ENCODE peak calls at places on chromosomes 6 and 20, in nine cellular contexts. F is mucosa of descending colon; S is brain microvascular endothelial cell; Z is heart left ventricle; T is endothelial cell of umbilical vein; W is OCI-LY7; K is CD8-positive, alpha-beta T cell; B is AG04450; U is AG10803. G is an unnamed sample.

GRCh38 chr20:46578745-46579144 is 28.3 kb upstream of the OCSTAMP start:
- DNase-seq in F (no peak), S (no peak), Z (no peak), T (no peak), W (no peak), K (no peak), B (no peak), U (no peak), G (no peak)

GRCh38 chr20:31695849-31696804 is 26.5 kb downstream of the BCL2L1 start:
- DNase-seq in F (no peak), S (peak; percentile 40), Z (no peak), T (peak; percentile 54), W (no peak), K (no peak), B (no peak), U (peak; percentile 89), G (no peak)

GRCh38 chr6:134368670-134369069 is 50.8 kb upstream of the SGK1 start:
- DNase-seq in F (no peak), S (no peak), Z (no peak), T (no peak), W (no peak), K (no peak), B (no peak), U (no peak), G (no peak)

GRCh38 chr20:52131048-52131643 is 60.4 kb downstream of the ZFP64 start:
- DNase-seq in F (no peak), S (no peak), Z (no peak), T (no peak), W (no peak), K (no peak), B (no peak), U (no peak), G (no peak)

GRCh38 chr20:48451401-48451800 is 376.4 kb downstream of the PREX1 start:
- DNase-seq in F (no peak), S (no peak), Z (no peak), T (no peak), W (no peak), K (no peak), B (no peak), U (no peak), G (no peak)

GRCh38 chr6:139194740-139195139 is 59.9 kb downstream of the HECA start:
- DNase-seq in F (no peak), S (no peak), Z (no peak), T (no peak), W (no peak), K (no peak), B (no peak), U (no peak), G (no peak)

GRCh38 chr6:44742201-44742600 is 354.7 kb downstream of the CDC5L start:
- DNase-seq in F (no peak), S (no peak), Z (no peak), T (no peak), W (no peak), K (no peak), B (no peak), U (no peak), G (no peak)

GRCh38 chr20:62668441-62669027 is 26.2 kb downstream of the SLCO4A1 start:
- DNase-seq in F (peak; percentile 85), S (peak; percentile 68), Z (no peak), T (peak; percentile 76), W (peak; percentile 24), K (peak; percentile 45), B (peak; percentile 54), U (peak; percentile 68), G (no peak)

GRCh38 chr6:92706976-92707375 is 712.4 kb downstream of the EPHA7 start:
- DNase-seq in F (no peak), S (no peak), Z (no peak), T (no peak), W (no peak), K (no peak), B (no peak), U (no peak), G (no peak)

GRCh38 chr6:68633654-68634502 is 1.2 kb upstream of the ADGRB3 start:
- DNase-seq in F (no peak), S (no peak), Z (no peak), T (no peak), W (no peak), K (no peak), B (no peak), U (no peak), G (no peak)

GRCh38 chr6:68635412-68635705 is 277 bp downstream of the ADGRB3 start:
- DNase-seq in F (no peak), S (no peak), Z (no peak), T (no peak), W (no peak), K (no peak), B (no peak), U (no peak), G (no peak)

GRCh38 chr6:68632620-68633195 is 2.4 kb upstream of the ADGRB3 start:
- DNase-seq in F (no peak), S (no peak), Z (no peak), T (no peak), W (no peak), K (no peak), B (no peak), U (no peak), G (no peak)

GRCh38 chr6:68635706-68636513 is 828 bp downstream of the ADGRB3 start:
- DNase-seq in F (peak; percentile 11), S (peak; percentile 3), Z (peak; percentile 62), T (peak; percentile 2), W (no peak), K (no peak), B (no peak), U (no peak), G (no peak)

DNA sequence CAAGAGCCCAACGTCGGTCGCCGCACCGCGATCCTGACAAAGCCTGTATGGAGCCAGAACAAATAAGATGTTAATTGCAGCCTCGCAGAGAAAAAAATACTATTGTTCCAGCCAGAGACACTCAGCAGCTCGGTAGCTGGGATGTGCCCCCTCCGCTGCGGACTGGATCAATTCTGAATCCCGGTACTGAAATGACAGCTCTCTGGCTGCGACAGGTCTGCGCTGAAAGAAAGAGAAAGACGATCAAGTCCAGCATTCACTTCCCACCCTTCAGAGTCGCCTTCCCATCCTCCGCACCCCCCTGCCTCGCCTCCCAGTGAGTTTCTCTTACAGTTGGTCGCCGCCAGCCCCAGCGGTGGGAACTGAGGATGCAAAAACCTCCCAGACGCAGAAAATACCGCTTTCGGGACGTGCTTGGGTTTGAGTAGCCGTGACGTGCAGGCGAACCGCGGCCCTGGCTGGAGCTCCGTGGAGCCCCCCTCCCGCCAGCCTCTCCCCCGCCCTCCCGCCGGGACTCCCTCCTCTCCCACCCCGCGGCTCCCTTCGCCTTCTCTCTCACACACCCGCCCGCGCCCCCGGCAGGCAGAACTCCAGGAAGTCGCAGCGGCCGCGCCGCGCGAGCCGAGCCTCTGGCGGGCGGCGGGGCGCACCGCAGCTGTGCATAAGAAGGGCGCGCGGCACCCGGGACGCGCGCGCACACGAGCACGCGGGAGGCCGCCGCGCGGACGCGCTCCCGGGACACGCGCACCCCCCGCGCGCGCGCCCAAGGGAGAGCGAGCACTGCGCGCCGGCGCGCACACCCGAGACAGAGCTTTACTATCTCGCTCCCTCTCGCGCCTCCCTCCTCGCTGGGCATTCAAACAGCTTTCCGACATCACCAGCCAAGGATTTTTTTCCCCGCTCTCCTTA is at the start of gene ADGRB3:
- DNase-seq in F (peak; percentile 59), S (peak; percentile 64), Z (peak; percentile 89), T (peak; percentile 42), W (no peak), K (no peak), B (no peak), U (peak; percentile 39), G (no peak)
- TF ChIP-seq CTCF in F (no peak), S (peak; percentile 18), Z (peak; percentile 24), T (no peak), W (no peak), K (no peak), B (no peak), U (no peak), G (no peak)

GRCh38 chr20:35395728-35396127 is 16.0 kb downstream of the UQCC1 start:
- DNase-seq in F (no peak), S (peak; percentile 79), Z (no peak), T (peak; percentile 48), W (no peak), K (no peak), B (no peak), U (peak; percentile 75), G (no peak)
- H3K4me3 ChIP-seq in F (no peak overlapping the region), S (no peak overlapping the region), Z (no peak overlapping the region), T (no peak overlapping the region), W (no peak overlapping the region), K (no peak overlapping the region), B (no peak overlapping the region), U (no peak overlapping the region), G (no peak overlapping the region)

DNA sequence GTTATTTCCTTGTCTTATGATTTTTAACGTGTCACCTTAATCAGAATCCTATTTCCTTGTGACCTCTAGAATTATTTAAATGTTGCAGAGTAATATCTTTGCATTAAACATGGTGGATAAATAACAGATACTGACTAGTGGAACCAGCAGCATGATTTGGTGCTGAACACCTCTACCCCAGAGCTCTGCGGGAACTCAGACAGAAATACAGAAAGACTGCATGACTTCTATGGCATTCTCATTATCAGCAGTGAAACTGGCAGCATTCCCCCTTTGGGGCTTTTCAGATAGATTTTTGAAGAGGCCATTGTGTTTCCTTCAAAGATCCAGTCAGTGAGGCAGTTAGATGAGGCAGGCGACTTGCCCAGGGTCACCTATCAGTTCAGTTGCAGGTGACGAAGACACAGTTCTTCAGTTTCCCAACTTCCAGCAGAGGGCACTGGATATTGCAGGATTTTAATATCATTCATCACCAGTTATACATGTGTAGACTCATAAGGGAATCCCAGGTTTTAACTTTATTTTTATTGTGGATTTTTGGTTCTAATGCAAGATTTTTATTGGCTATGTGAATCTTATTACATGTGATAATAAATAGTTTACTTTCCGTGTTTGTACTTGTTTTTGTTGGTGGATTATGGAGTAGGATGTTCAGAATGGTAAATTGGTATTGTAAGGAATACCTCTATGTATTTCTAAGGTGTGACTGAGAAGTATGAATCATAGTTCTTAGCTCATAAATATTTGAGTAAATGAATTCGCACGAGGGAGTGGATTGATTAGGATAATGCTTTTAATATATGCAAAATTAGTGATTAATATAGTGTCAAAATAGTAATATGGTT is 81.3 kb downstream of the AFDN start:
- DNase-seq in F (peak; percentile 81), S (peak; percentile 31), Z (no peak), T (peak; percentile 15), W (peak; percentile 5), K (no peak), B (no peak), U (peak; percentile 24), G (no peak)
- TF ChIP-seq CTCF in F (no peak), S (peak; percentile 71), Z (peak; percentile 70), T (peak; percentile 15), W (peak; percentile 74), K (no peak), B (peak; percentile 55), U (peak; percentile 69), G (peak; percentile 21)

DNA sequence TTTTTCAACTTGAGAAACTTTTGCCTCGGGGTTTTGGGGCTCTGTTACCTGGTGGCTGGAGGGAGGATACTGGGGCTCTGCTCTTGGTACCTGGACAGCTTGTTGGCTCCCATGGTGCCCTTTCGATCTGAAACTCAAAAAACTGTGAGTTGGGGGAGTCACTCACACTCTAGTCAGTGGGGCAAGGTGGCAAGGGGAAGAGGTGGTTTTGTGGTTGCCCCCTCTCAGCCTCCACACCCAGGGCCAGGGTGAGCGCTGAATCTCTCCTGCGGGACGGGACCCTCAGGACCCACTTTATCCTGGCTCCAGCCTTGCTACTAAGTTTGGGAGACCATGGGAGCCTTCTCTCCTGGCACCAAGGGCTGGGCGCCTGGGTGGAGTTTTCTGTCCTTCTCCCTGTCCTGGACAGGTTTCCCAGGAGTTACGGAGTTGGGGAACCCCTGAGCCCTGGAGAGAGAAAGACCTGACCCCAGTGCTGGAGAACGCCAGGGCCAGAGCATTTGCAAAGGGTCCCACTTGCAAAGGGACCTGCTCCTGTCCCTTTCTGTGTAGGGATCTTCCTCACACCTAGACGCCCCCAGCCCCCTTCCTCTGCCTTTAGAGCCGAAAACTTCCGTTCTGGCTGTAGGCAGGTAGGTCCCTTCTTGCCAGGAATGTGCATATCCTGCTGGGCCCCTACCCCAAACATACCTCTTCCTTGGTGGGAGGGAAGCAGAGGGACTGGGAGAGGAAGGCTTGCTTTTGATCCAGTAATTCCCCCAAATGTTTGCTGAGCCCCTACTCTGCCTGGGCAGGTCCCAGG is 2.9 kb downstream of the FOXP4 start:
- DNase-seq in F (no peak), S (no peak), Z (no peak), T (no peak), W (no peak), K (no peak), B (no peak), U (no peak), G (no peak)
- H3K4me3 ChIP-seq in F (no peak overlapping the region), S (no peak overlapping the region), Z (peak overlapping the region; percentile 79), T (no peak overlapping the region), W (no peak overlapping the region), K (peak overlapping the region; percentile 5), B (no peak overlapping the region), U (no peak overlapping the region), G (peak overlapping the region; percentile 83)

G was measured in GM12864.